ENCODE peak calls at places on chromosomes 2 and 18, in four cellular contexts. M is substantia nigra, P is AG04450, Q is psoas muscle. N is an unnamed sample.

GRCh38 chr2:1749489-1749748 is 5.1 kb upstream of the PXDN start:
- DNase-seq in Q (no peak), M (no peak), P (no peak), N (no peak)

GRCh38 chr18:58194028-58194427 is 150.0 kb downstream of the NEDD4L start:
- DNase-seq in Q (no peak), P (no peak), M (no peak), N (no peak)

GRCh38 chr18:53534695-53535094 is 689.8 kb downstream of the MBD2 start:
- DNase-seq in Q (no peak), M (no peak), P (no peak), N (no peak)

GRCh38 chr2:175170679-175171304 is 2.8 kb upstream of the ATF2 start:
- DNase-seq in Q (no peak), P (no peak), M (no peak), N (no peak)

GRCh38 chr2:65999103-65999502 is 435.8 kb upstream of the MEIS1 start:
- DNase-seq in Q (no peak), M (no peak), P (no peak), N (no peak)

GRCh38 chr18:28999711-29000110 is 822.8 kb upstream of the CDH2 start:
- DNase-seq in M (no peak), P (no peak), Q (no peak), N (no peak)

GRCh38 chr2:52269696-52270485 is 1238.0 kb upstream of the NRXN1 start:
- DNase-seq in Q (no peak), M (no peak), P (peak; percentile 18), N (no peak)

GRCh38 chr2:12665334-12665733 is 51.4 kb upstream of the TRIB2 start:
- DNase-seq in Q (no peak), P (no peak), M (no peak), N (no peak)

GRCh38 chr2:29253026-29253425 is 137.8 kb downstream of the CLIP4 start:
- DNase-seq in P (no peak), M (no peak), Q (no peak), N (no peak)